ENCODE peak calls at places on chromosome 14, in six cellular contexts. O is epithelial cell of proximal tubule, Z is cerebellar nuclear complex, T is memory B cell, Q is DND-41, A is hepatic stellate cell. I is an unnamed sample.

GRCh38 chr14:53663709-53664108 is 292.9 kb downstream of the BMP4 start:
- DNase-seq in Z (no peak), T (no peak), A (peak; percentile 6), O (no peak), Q (no peak), I (no peak)

GRCh38 chr14:59905193-59905592 is 14.8 kb upstream of the LRRC9 start:
- DNase-seq in Q (no peak), Z (no peak), A (peak; percentile 24), T (no peak), O (no peak), I (no peak)

GRCh38 chr14:100145682-100146464 is 13.6 kb downstream of the DEGS2 start:
- DNase-seq in Q (no peak), T (no peak), Z (no peak), A (no peak), O (no peak), I (no peak)

GRCh38 chr14:90500665-90501370 is 104.0 kb downstream of the CALM1 start:
- DNase-seq in Q (no peak), O (no peak), A (no peak), Z (no peak), T (no peak), I (peak; percentile 69)

GRCh38 chr14:56135001-56135400 is 16.8 kb downstream of the PELI2 start:
- DNase-seq in A (no peak), Z (peak; percentile 11), T (no peak), Q (no peak), O (no peak), I (no peak)

GRCh38 chr14:53496668-53497067 is 343.5 kb upstream of the DDHD1 start:
- DNase-seq in O (no peak), T (no peak), Q (no peak), A (no peak), Z (no peak), I (no peak)

GRCh38 chr14:75946785-75947184 is 35.0 kb downstream of the TGFB3 start:
- DNase-seq in Q (no peak), T (no peak), Z (no peak), A (no peak), O (no peak), I (no peak)

GRCh38 chr14:87797001-87797400 is 196.0 kb downstream of the GALC start:
- DNase-seq in O (no peak), Q (no peak), Z (no peak), A (no peak), T (no peak), I (no peak)

GRCh38 chr14:30625533-30625932 is 3.4 kb downstream of the SCFD1 start:
- DNase-seq in Z (no peak), T (no peak), A (no peak), O (no peak), Q (no peak), I (no peak)

GRCh38 chr14:99768381-99768780 is 24.8 kb upstream of the EML1 start:
- DNase-seq in O (no peak), A (peak; percentile 59), T (no peak), Q (no peak), Z (no peak), I (no peak)

GRCh38 chr14:86513564-86513963 is 983.6 kb downstream of the FLRT2 start:
- DNase-seq in O (no peak), A (no peak), Z (no peak), T (no peak), Q (no peak), I (no peak)

GRCh38 chr14:61736751-61737150 is 25.5 kb upstream of the SNAPC1 start:
- DNase-seq in Z (no peak), T (no peak), O (no peak), A (no peak), Q (no peak), I (no peak)